ENCODE peak calls at places on chromosome 14, in six cellular contexts. X is neuronal stem cell, M is heart left ventricle, B is upper lobe of right lung, T is left ventricle myocardium inferior, V is A549. G is an unnamed sample. For H3K4me1, the result is how much of the 10 kb centered on the place peaks cover.

GRCh38 chr14:96051642-96052540 is 12.7 kb downstream of the C14orf132 start:
- DNase-seq in X (no peak), M (no peak), B (no peak), T (no peak), V (peak), G (no peak)

GRCh38 chr14:63383776-63384367 is 65.1 kb upstream of the GPHB5 start:
- DNase-seq in X (no peak), M (no peak), B (no peak), T (no peak), V (no peak), G (peak)

GRCh38 chr14:39265741-39266588 is 32.2 kb downstream of the MIA2 start:
- DNase-seq in X (no peak), M (peak), B (no peak), T (peak), V (no peak), G (no peak)

GRCh38 chr14:92994131-92994676 is 71.3 kb downstream of the CHGA start:
- DNase-seq in X (no peak), M (no peak), B (no peak), T (no peak), V (no peak), G (no peak)

GRCh38 chr14:81319314-81319713 is 80.8 kb downstream of the STON2 start:
- DNase-seq in X (no peak), M (no peak), B (no peak), T (no peak), V (no peak), G (no peak)

GRCh38 chr14:59126714-59127436 is 61.6 kb upstream of the DAAM1 start:
- DNase-seq in X (peak), M (no peak), B (no peak), T (no peak), V (peak), G (peak)

GRCh38 chr14:92560106-92560865 is 46.7 kb downstream of the RIN3 start:
- DNase-seq in X (no peak), M (no peak), B (no peak), T (no peak), V (no peak), G (no peak)

GRCh38 chr14:51547260-51547659 is 104.5 kb upstream of the FRMD6 start:
- DNase-seq in X (no peak), M (no peak), B (no peak), T (no peak), V (peak), G (no peak)

GRCh38 chr14:102868956-102869531 is 53.4 kb upstream of the AMN start:
- DNase-seq in X (no peak), M (no peak), B (no peak), T (no peak), V (no peak), G (no peak)

GRCh38 chr14:38105106-38105702 is 102.5 kb upstream of the SSTR1 start:
- DNase-seq in X (no peak), M (no peak), B (no peak), T (no peak), V (no peak), G (no peak)

GRCh38 chr14:106665814-106666213 is 1139.4 kb downstream of the TMEM121 start:
- DNase-seq in X (no peak), M (no peak), B (no peak), T (no peak), V (no peak), G (no peak)

GRCh38 chr14:53668861-53669260 is 287.8 kb downstream of the BMP4 start:
- DNase-seq in X (no peak), M (no peak), B (no peak), T (no peak), V (no peak), G (no peak)

GRCh38 chr14:90299408-90299807 is 32.3 kb downstream of the NRDE2 start:
- DNase-seq in X (no peak), M (peak), B (no peak), T (peak), V (no peak), G (no peak)

GRCh38 chr14:104271394-104271793 is 133.0 kb downstream of the KIF26A start:
- DNase-seq in X (no peak), M (no peak), B (no peak), T (no peak), V (no peak), G (no peak)

GRCh38 chr14:52840916-52841315 is 49.5 kb upstream of the GNPNAT1 start:
- DNase-seq in X (no peak), M (peak), B (no peak), T (no peak), V (peak), G (no peak)

GRCh38 chr14:92717571-92718042 is 30.8 kb downstream of the LGMN start:
- DNase-seq in X (no peak), M (no peak), B (no peak), T (no peak), V (no peak), G (no peak)

GRCh38 chr14:51738754-51739153 is 87.0 kb downstream of the FRMD6 start:
- DNase-seq in X (no peak), M (no peak), B (no peak), T (no peak), V (peak), G (no peak)

GRCh38 chr14:35394326-35394725 is 10.2 kb downstream of the NFKBIA start:
- DNase-seq in X (no peak), M (no peak), B (no peak), T (peak), V (no peak), G (no peak)

GRCh38 chr14:96351986-96352385 is 11.2 kb downstream of the ATG2B start:
- DNase-seq in X (no peak), M (no peak), B (no peak), T (no peak), V (no peak), G (no peak)

GRCh38 chr14:36661506-36662257 is at the start of gene PAX9:
- DNase-seq in X (peak), M (peak), B (peak), T (peak), V (peak), G (no peak)

GRCh38 chr14:89384023-89384422 is 33.0 kb downstream of the FOXN3 start:
- DNase-seq in X (no peak), M (no peak), B (no peak), T (no peak), V (no peak), G (no peak)

GRCh38 chr14:40252817-40253447 is 820.7 kb upstream of the FBXO33 start:
- DNase-seq in X (no peak), M (no peak), B (no peak), T (no peak), V (no peak), G (no peak)

GRCh38 chr14:22565391-22565945 is 23.6 kb downstream of the DAD1 start:
- DNase-seq in X (no peak), M (no peak), B (no peak), T (no peak), V (no peak), G (no peak)
- H3K4me1 ChIP-seq in X (under half), M (under half), B (under half), T (under half), V (under half), G (half or more)

DNA sequence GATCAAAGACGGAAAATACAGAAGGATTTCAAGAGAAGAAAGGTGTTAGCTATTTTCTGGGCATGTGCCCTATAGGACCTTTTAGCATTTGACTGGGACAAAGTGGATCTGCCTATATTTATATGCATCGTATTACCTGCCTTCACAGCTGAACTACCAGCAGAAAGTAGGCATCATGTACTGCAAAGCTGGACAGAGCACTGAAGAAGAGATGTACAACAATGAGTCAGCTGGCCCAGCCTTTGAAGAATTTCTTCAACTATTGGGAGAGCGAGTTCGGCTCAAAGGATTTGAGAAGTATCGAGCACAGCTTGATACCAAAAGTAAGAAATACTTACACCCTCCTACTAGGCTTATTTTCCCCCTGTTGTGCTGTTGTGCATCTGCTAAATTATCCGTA is 282.0 kb upstream of the RGS6 start:
- DNase-seq in X (no peak), M (no peak), B (no peak), T (no peak), V (no peak), G (no peak)
- H3K4me1 ChIP-seq in X (under half), M (under half), B (under half), T (under half), V (under half), G (under half)

GRCh38 chr14:67493092-67493717 is 4.7 kb upstream of the TMEM229B start:
- DNase-seq in X (no peak), M (no peak), B (no peak), T (no peak), V (no peak), G (no peak)
- H3K4me1 ChIP-seq in X (under half), M (under half), B (under half), T (under half), V (under half), G (under half)

DNA sequence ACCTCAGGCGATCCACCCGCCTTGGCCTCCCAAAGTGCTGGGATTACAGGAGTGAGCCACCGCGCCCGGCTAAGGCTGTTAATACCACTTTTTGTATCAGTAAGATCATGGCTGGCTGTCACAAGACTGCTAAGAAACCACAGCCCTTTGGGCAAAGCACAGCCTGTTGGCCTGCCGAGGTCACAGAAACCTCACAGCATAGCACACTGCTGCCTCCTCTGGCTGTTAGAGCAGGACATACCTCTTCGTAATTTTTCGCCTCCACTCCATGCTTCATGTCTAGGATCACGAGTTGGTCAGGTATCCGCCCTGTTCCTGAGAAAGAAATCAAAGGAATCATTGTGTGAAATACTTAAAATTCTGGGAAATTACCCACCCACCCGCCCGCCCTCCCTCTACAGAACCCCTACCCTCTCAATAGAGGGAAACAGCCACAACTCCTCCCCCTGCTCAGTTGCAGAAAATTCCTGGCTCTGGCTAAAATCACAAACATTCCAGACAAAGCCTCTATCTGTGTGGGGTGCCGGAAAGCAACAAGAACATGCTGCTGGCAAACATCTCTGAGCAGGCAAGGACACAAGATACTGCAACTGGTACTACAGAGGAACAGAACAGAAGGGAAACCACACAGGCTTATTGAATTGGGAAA is 20.7 kb upstream of the NEK9 start:
- DNase-seq in X (peak), M (peak), B (peak), T (peak), V (no peak), G (no peak)
- H3K4me1 ChIP-seq in X (under half), M (under half), B (half or more), T (half or more), V (under half), G (under half)

DNA sequence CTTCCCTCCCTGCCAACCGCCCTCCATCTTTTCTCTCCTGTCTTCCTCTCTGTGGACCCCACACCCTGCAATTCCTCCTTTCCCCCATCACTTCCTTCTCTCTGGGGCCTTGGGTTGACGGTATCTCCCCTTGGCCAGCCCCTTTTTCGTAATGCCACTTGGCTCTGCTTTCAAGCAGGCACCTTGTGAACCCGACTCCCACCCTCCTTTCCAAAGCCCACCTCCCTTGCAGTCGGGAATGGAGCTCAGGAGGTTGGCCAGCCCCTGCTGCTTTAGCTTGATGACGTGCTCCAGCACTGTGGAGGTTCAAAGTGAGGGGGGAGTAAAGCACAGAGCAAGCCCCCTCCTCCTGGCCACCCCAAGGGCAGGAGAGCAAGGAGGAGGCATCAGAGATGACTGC is 103.4 kb downstream of the ZFP36L1 start:
- DNase-seq in X (no peak), M (no peak), B (peak), T (no peak), V (no peak), G (no peak)
- H3K4me1 ChIP-seq in X (under half), M (under half), B (under half), T (under half), V (half or more), G (under half)

DNA sequence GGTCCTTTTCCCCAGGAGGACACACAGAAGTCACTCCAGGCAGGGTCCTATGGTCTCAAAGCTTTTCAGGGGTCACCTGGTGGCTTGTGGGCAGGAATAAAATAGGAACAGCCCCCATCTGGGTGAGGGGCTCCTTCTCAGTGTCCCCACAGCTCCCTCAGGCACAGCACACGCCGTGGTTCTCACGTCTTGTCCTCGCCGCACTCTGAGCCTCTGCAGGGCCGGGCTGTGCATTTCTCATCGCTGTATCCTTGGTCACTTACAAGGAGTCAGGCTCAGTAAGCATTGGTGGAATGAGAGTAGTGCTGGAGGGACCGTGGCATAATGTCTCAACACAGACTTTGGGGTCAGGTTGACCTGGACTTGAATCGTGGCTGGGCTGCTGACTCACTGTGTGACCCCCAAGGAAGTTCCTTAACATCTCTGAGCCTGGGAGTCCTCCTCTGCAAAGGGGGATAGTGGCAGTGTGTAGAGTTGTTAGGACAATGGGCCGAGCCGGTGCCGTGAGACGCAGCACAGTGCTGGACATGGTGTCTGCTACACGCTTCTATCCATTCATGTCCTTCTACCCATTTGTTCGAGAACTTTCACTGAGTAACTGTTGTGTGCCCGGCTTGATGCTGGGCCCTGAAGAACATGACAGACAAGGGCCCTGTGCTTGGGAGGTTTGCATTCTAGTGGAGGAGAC is 13.3 kb downstream of the VASH1 start:
- DNase-seq in X (no peak), M (no peak), B (no peak), T (no peak), V (no peak), G (no peak)
- H3K4me1 ChIP-seq in X (under half), M (under half), B (under half), T (half or more), V (under half), G (under half)

GRCh38 chr14:71327691-71328090 is 420.4 kb downstream of the PCNX1 start:
- DNase-seq in X (no peak), M (no peak), B (no peak), T (no peak), V (no peak), G (no peak)
- H3K4me1 ChIP-seq in X (under half), M (under half), B (under half), T (under half), V (under half), G (under half)

GRCh38 chr14:85519661-85520305 is 10.2 kb upstream of the FLRT2 start:
- DNase-seq in X (no peak), M (no peak), B (no peak), T (no peak), V (no peak), G (no peak)
- H3K4me1 ChIP-seq in X (under half), M (under half), B (under half), T (under half), V (under half), G (under half)

GRCh38 chr14:68816183-68816942 is 23.5 kb upstream of the ZFP36L1 start:
- DNase-seq in X (peak), M (peak), B (peak), T (peak), V (peak), G (peak)
- H3K4me1 ChIP-seq in X (under half), M (under half), B (under half), T (under half), V (under half), G (half or more)